ENCODE peak calls at places on chromosomes 13 and 19, in nine cellular contexts. One of them, this sample, is unnamed.

GRCh38 chr13:112572408-112572807 is 15.5 kb downstream of the TUBGCP3 start:
- DNase-seq in glutamatergic neuron: no peak
- DNase-seq in body of pancreas: no peak
- DNase-seq in bronchial epithelial cell: no peak
- DNase-seq in AG10803: no peak
- DNase-seq in right lobe of liver: no peak
- DNase-seq in brain microvascular endothelial cell: no peak
- DNase-seq in astrocyte of the cerebellum: no peak
- DNase-seq in MCF 10A: no peak
- DNase-seq in this sample: no peak

GRCh38 chr19:46296722-46297431 is at the start of gene HIF3A:
- DNase-seq in astrocyte of the cerebellum: no peak
- DNase-seq in glutamatergic neuron: peak
- DNase-seq in body of pancreas: peak
- DNase-seq in brain microvascular endothelial cell: no peak
- DNase-seq in AG10803: no peak
- DNase-seq in MCF 10A: no peak
- DNase-seq in right lobe of liver: no peak
- DNase-seq in bronchial epithelial cell: no peak
- DNase-seq in this sample: no peak

GRCh38 chr13:60090579-60090978 is 73.1 kb downstream of the DIAPH3 start:
- DNase-seq in AG10803: peak
- DNase-seq in astrocyte of the cerebellum: no peak
- DNase-seq in glutamatergic neuron: no peak
- DNase-seq in body of pancreas: no peak
- DNase-seq in right lobe of liver: no peak
- DNase-seq in brain microvascular endothelial cell: no peak
- DNase-seq in bronchial epithelial cell: no peak
- DNase-seq in MCF 10A: no peak
- DNase-seq in this sample: no peak

GRCh38 chr13:19151581-19152263 is 29.9 kb downstream of the TUBA3C start:
- DNase-seq in right lobe of liver: no peak
- DNase-seq in brain microvascular endothelial cell: no peak
- DNase-seq in glutamatergic neuron: no peak
- DNase-seq in bronchial epithelial cell: no peak
- DNase-seq in MCF 10A: no peak
- DNase-seq in body of pancreas: no peak
- DNase-seq in astrocyte of the cerebellum: no peak
- DNase-seq in AG10803: no peak
- DNase-seq in this sample: no peak

GRCh38 chr19:16919496-16919895 is 30.7 kb downstream of the F2RL3 start:
- DNase-seq in bronchial epithelial cell: no peak
- DNase-seq in astrocyte of the cerebellum: no peak
- DNase-seq in brain microvascular endothelial cell: no peak
- DNase-seq in AG10803: no peak
- DNase-seq in right lobe of liver: no peak
- DNase-seq in glutamatergic neuron: no peak
- DNase-seq in body of pancreas: no peak
- DNase-seq in MCF 10A: no peak
- DNase-seq in this sample: no peak

GRCh38 chr13:43448605-43449004 is 338.2 kb downstream of the ENOX1 start:
- DNase-seq in astrocyte of the cerebellum: no peak
- DNase-seq in MCF 10A: no peak
- DNase-seq in glutamatergic neuron: no peak
- DNase-seq in brain microvascular endothelial cell: no peak
- DNase-seq in body of pancreas: no peak
- DNase-seq in AG10803: no peak
- DNase-seq in bronchial epithelial cell: no peak
- DNase-seq in right lobe of liver: no peak
- DNase-seq in this sample: no peak

GRCh38 chr19:38303517-38304351 is at the start of gene C19orf33:
- DNase-seq in glutamatergic neuron: no peak
- DNase-seq in brain microvascular endothelial cell: no peak
- DNase-seq in AG10803: no peak
- DNase-seq in body of pancreas: peak
- DNase-seq in right lobe of liver: no peak
- DNase-seq in astrocyte of the cerebellum: no peak
- DNase-seq in bronchial epithelial cell: peak
- DNase-seq in MCF 10A: peak
- DNase-seq in this sample: peak

GRCh38 chr19:30102239-30102638 is 160.2 kb downstream of the URI1 start:
- DNase-seq in AG10803: no peak
- DNase-seq in brain microvascular endothelial cell: no peak
- DNase-seq in astrocyte of the cerebellum: no peak
- DNase-seq in body of pancreas: no peak
- DNase-seq in right lobe of liver: no peak
- DNase-seq in MCF 10A: no peak
- DNase-seq in bronchial epithelial cell: no peak
- DNase-seq in glutamatergic neuron: no peak
- DNase-seq in this sample: no peak

GRCh38 chr19:51327066-51327985 is 14.6 kb downstream of the VSIG10L start:
- DNase-seq in MCF 10A: no peak
- DNase-seq in body of pancreas: peak
- DNase-seq in AG10803: peak
- DNase-seq in glutamatergic neuron: peak
- DNase-seq in astrocyte of the cerebellum: no peak
- DNase-seq in bronchial epithelial cell: no peak
- DNase-seq in right lobe of liver: peak
- DNase-seq in brain microvascular endothelial cell: peak
- DNase-seq in this sample: peak

GRCh38 chr13:24313449-24313848 is 4.1 kb downstream of the C1QTNF9 start:
- DNase-seq in glutamatergic neuron: no peak
- DNase-seq in astrocyte of the cerebellum: no peak
- DNase-seq in bronchial epithelial cell: no peak
- DNase-seq in brain microvascular endothelial cell: peak
- DNase-seq in body of pancreas: no peak
- DNase-seq in right lobe of liver: no peak
- DNase-seq in AG10803: peak
- DNase-seq in MCF 10A: peak
- DNase-seq in this sample: no peak
- TF ChIP-seq CTCF in glutamatergic neuron: no peak
- TF ChIP-seq CTCF in astrocyte of the cerebellum: peak
- TF ChIP-seq CTCF in bronchial epithelial cell: no peak
- TF ChIP-seq CTCF in brain microvascular endothelial cell: peak
- TF ChIP-seq CTCF in body of pancreas: peak
- TF ChIP-seq CTCF in right lobe of liver: peak
- TF ChIP-seq CTCF in AG10803: peak
- TF ChIP-seq CTCF in MCF 10A: peak
- TF ChIP-seq CTCF in this sample: peak

GRCh38 chr13:89923052-89923451 is 1424.4 kb upstream of the MIR17HG start:
- DNase-seq in brain microvascular endothelial cell: no peak
- DNase-seq in AG10803: no peak
- DNase-seq in body of pancreas: no peak
- DNase-seq in astrocyte of the cerebellum: no peak
- DNase-seq in bronchial epithelial cell: peak
- DNase-seq in glutamatergic neuron: no peak
- DNase-seq in MCF 10A: no peak
- DNase-seq in right lobe of liver: no peak
- DNase-seq in this sample: no peak

GRCh38 chr13:89923731-89924130 is 1423.8 kb upstream of the MIR17HG start:
- DNase-seq in brain microvascular endothelial cell: no peak
- DNase-seq in AG10803: no peak
- DNase-seq in body of pancreas: no peak
- DNase-seq in right lobe of liver: no peak
- DNase-seq in glutamatergic neuron: no peak
- DNase-seq in astrocyte of the cerebellum: no peak
- DNase-seq in MCF 10A: peak
- DNase-seq in bronchial epithelial cell: peak
- DNase-seq in this sample: no peak

GRCh38 chr13:89920461-89920860 is 1427.0 kb upstream of the MIR17HG start:
- DNase-seq in brain microvascular endothelial cell: no peak
- DNase-seq in AG10803: no peak
- DNase-seq in astrocyte of the cerebellum: no peak
- DNase-seq in bronchial epithelial cell: no peak
- DNase-seq in body of pancreas: no peak
- DNase-seq in glutamatergic neuron: no peak
- DNase-seq in MCF 10A: no peak
- DNase-seq in right lobe of liver: no peak
- DNase-seq in this sample: no peak

GRCh38 chr13:89930861-89931260 is 1416.6 kb upstream of the MIR17HG start:
- DNase-seq in glutamatergic neuron: no peak
- DNase-seq in bronchial epithelial cell: no peak
- DNase-seq in MCF 10A: no peak
- DNase-seq in right lobe of liver: no peak
- DNase-seq in astrocyte of the cerebellum: no peak
- DNase-seq in AG10803: no peak
- DNase-seq in brain microvascular endothelial cell: no peak
- DNase-seq in body of pancreas: no peak
- DNase-seq in this sample: no peak

DNA sequence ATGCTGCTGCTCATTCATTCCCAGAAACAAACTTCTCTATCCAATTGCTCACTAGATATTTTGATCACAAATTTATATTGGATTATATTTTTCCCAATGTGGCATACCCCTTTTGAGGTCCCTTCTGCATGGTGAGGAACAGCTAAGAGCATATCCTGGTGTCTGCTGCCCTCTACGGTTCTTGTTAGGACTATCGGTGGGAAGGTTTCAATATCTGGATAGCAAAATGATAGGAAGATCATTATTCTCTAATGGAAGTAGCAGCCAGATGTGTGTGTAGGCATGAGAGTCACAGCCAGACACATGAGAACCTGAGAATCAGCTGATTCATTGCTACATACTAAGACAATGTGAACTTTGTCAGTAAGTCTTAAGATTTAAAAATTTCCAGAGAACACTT is 1422.4 kb upstream of the MIR17HG start:
- DNase-seq in right lobe of liver: no peak
- DNase-seq in glutamatergic neuron: peak
- DNase-seq in astrocyte of the cerebellum: peak
- DNase-seq in brain microvascular endothelial cell: no peak
- DNase-seq in AG10803: peak
- DNase-seq in MCF 10A: peak
- DNase-seq in body of pancreas: no peak
- DNase-seq in bronchial epithelial cell: peak
- DNase-seq in this sample: peak
- TF ChIP-seq CTCF in right lobe of liver: no peak
- TF ChIP-seq CTCF in glutamatergic neuron: no peak
- TF ChIP-seq CTCF in astrocyte of the cerebellum: peak
- TF ChIP-seq CTCF in brain microvascular endothelial cell: peak
- TF ChIP-seq CTCF in AG10803: peak
- TF ChIP-seq CTCF in MCF 10A: peak
- TF ChIP-seq CTCF in body of pancreas: no peak
- TF ChIP-seq CTCF in bronchial epithelial cell: peak
- TF ChIP-seq CTCF in this sample: peak

DNA sequence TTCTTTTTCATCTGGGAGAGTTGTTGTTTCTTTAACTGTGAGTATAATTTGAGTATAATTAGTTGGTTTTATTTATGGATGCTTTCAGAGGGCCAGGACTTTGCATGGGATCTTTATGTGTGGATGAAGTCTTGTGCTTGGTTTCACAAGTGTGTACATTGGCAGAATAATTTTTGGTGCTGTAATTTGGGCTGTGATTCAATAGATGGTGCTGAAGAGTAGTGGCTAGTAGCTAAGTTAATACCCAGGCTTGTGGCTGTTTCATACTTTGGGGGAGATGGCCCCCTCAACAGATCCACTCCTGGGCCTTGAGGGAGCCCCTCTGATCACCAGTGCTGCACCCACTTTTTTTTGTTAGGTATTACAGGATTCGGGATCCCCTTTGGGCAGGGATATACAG is 1142.4 kb downstream of the SLITRK1 start:
- DNase-seq in glutamatergic neuron: no peak
- DNase-seq in AG10803: no peak
- DNase-seq in body of pancreas: no peak
- DNase-seq in MCF 10A: peak
- DNase-seq in brain microvascular endothelial cell: peak
- DNase-seq in bronchial epithelial cell: no peak
- DNase-seq in astrocyte of the cerebellum: no peak
- DNase-seq in right lobe of liver: no peak
- DNase-seq in this sample: peak
- TF ChIP-seq CTCF in glutamatergic neuron: no peak
- TF ChIP-seq CTCF in AG10803: peak
- TF ChIP-seq CTCF in body of pancreas: no peak
- TF ChIP-seq CTCF in MCF 10A: peak
- TF ChIP-seq CTCF in brain microvascular endothelial cell: peak
- TF ChIP-seq CTCF in bronchial epithelial cell: no peak
- TF ChIP-seq CTCF in astrocyte of the cerebellum: peak
- TF ChIP-seq CTCF in right lobe of liver: peak
- TF ChIP-seq CTCF in this sample: no peak

DNA sequence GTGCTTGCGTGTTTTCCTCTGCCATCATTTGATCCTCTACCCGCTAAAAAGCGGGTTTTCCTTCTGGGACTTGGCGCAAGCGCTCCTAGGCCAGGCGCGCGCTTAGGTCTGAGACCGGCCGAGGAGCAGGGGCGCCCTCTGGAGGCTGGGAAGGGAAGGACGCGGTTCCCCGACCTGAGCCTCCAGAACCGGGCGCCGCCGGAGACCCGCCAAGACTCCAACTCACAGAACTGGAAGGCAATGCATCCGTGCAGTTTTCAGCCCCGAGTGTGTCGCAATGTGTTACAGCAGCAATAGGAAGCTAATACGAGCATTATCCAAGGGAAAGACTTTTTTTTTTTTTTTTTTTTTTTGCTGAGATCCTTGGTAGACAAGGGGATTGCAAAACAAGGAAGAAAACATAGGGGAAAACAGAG is 190.9 kb downstream of the COL4A1 start:
- DNase-seq in brain microvascular endothelial cell: no peak
- DNase-seq in right lobe of liver: peak
- DNase-seq in body of pancreas: peak
- DNase-seq in astrocyte of the cerebellum: no peak
- DNase-seq in glutamatergic neuron: peak
- DNase-seq in AG10803: peak
- DNase-seq in bronchial epithelial cell: peak
- DNase-seq in MCF 10A: no peak
- DNase-seq in this sample: no peak
- TF ChIP-seq CTCF in brain microvascular endothelial cell: peak
- TF ChIP-seq CTCF in right lobe of liver: peak
- TF ChIP-seq CTCF in body of pancreas: peak
- TF ChIP-seq CTCF in astrocyte of the cerebellum: peak
- TF ChIP-seq CTCF in glutamatergic neuron: peak
- TF ChIP-seq CTCF in AG10803: peak
- TF ChIP-seq CTCF in bronchial epithelial cell: peak
- TF ChIP-seq CTCF in MCF 10A: peak
- TF ChIP-seq CTCF in this sample: peak

GRCh38 chr19:44512326-44513298 is 12.3 kb upstream of the ZNF180 start:
- DNase-seq in brain microvascular endothelial cell: peak
- DNase-seq in AG10803: peak
- DNase-seq in glutamatergic neuron: peak
- DNase-seq in astrocyte of the cerebellum: peak
- DNase-seq in right lobe of liver: no peak
- DNase-seq in MCF 10A: peak
- DNase-seq in body of pancreas: no peak
- DNase-seq in bronchial epithelial cell: peak
- DNase-seq in this sample: peak

GRCh38 chr19:44515031-44515430 is 14.4 kb downstream of the CEACAM20 start:
- DNase-seq in bronchial epithelial cell: no peak
- DNase-seq in MCF 10A: no peak
- DNase-seq in AG10803: no peak
- DNase-seq in right lobe of liver: no peak
- DNase-seq in brain microvascular endothelial cell: no peak
- DNase-seq in astrocyte of the cerebellum: no peak
- DNase-seq in glutamatergic neuron: no peak
- DNase-seq in body of pancreas: no peak
- DNase-seq in this sample: no peak

GRCh38 chr19:44509478-44509877 is 9.2 kb upstream of the ZNF180 start:
- DNase-seq in right lobe of liver: no peak
- DNase-seq in glutamatergic neuron: no peak
- DNase-seq in MCF 10A: no peak
- DNase-seq in astrocyte of the cerebellum: no peak
- DNase-seq in body of pancreas: no peak
- DNase-seq in bronchial epithelial cell: no peak
- DNase-seq in AG10803: no peak
- DNase-seq in brain microvascular endothelial cell: no peak
- DNase-seq in this sample: no peak
- TF ChIP-seq CTCF in right lobe of liver: no peak
- TF ChIP-seq CTCF in glutamatergic neuron: no peak
- TF ChIP-seq CTCF in MCF 10A: no peak
- TF ChIP-seq CTCF in astrocyte of the cerebellum: no peak
- TF ChIP-seq CTCF in body of pancreas: no peak
- TF ChIP-seq CTCF in bronchial epithelial cell: no peak
- TF ChIP-seq CTCF in AG10803: no peak
- TF ChIP-seq CTCF in brain microvascular endothelial cell: no peak
- TF ChIP-seq CTCF in this sample: no peak

This sample was measured in foreskin keratinocyte.